ENCODE peak calls at places on chromosomes 13 and 19, in four cellular contexts. S is endothelial cell of umbilical vein, F is prostate gland, W is sigmoid colon. N is an unnamed sample.

GRCh38 chr13:32804673-32805260 is 211.5 kb upstream of the KL start:
- DNase-seq in S (no peak), F (no peak), W (no peak), N (no peak)

GRCh38 chr19:16449330-16449961 is 22.3 kb downstream of the EPS15L1 start:
- DNase-seq in S (no peak), F (no peak), W (no peak), N (no peak)

GRCh38 chr19:17246681-17247425 is 1.1 kb upstream of the NR2F6 start:
- DNase-seq in S (no peak), F (no peak), W (no peak), N (no peak)

GRCh38 chr13:99442273-99442895 is 58.9 kb upstream of the TM9SF2 start:
- DNase-seq in S (peak), F (peak), W (no peak), N (no peak)

GRCh38 chr13:60146491-60146890 is 17.2 kb downstream of the DIAPH3 start:
- DNase-seq in S (peak), F (no peak), W (no peak), N (no peak)

GRCh38 chr19:49880162-49880869 is 2.8 kb downstream of the TBC1D17 start:
- DNase-seq in S (no peak), F (no peak), W (no peak), N (no peak)

GRCh38 chr13:80010286-80010831 is 330.6 kb downstream of the SPRY2 start:
- DNase-seq in S (no peak), F (no peak), W (no peak), N (no peak)

GRCh38 chr13:40566811-40567210 is 99.6 kb downstream of the FOXO1 start:
- DNase-seq in S (no peak), F (no peak), W (no peak), N (no peak)

GRCh38 chr13:78241278-78241919 is 322.8 kb upstream of the EDNRB start:
- DNase-seq in S (peak), F (no peak), W (no peak), N (no peak)

GRCh38 chr19:17847538-17848366 is at the start of gene JAK3:
- DNase-seq in S (peak), F (no peak), W (no peak), N (peak)

GRCh38 chr13:46964789-46965527 is 68.1 kb upstream of the HTR2A start:
- DNase-seq in S (no peak), F (no peak), W (no peak), N (no peak)

GRCh38 chr19:3034845-3035541 is 5.9 kb upstream of the TLE2 start:
- DNase-seq in S (no peak), F (peak), W (peak), N (no peak)

GRCh38 chr19:19460761-19461265 is 54.5 kb downstream of the TSSK6 start:
- DNase-seq in S (peak), F (no peak), W (peak), N (no peak)

GRCh38 chr13:104833221-104833620 is 1702.2 kb downstream of the EFNB2 start:
- DNase-seq in S (no peak), F (no peak), W (no peak), N (no peak)

GRCh38 chr13:95641961-95642621 is 2.4 kb downstream of the DZIP1 start:
- DNase-seq in S (peak), F (no peak), W (peak), N (no peak)

GRCh38 chr13:28558126-28558525 is 63.2 kb upstream of the FLT1 start:
- DNase-seq in S (peak), F (no peak), W (no peak), N (no peak)
- TF ChIP-seq POLR2A in S (no peak), F (no peak), W (no peak), N (no peak)

GRCh38 chr19:55408320-55408836 is 790 bp upstream of the UBE2S start:
- DNase-seq in S (no peak), F (no peak), W (no peak), N (no peak)

GRCh38 chr19:55406869-55407624 is 541 bp downstream of the UBE2S start:
- DNase-seq in S (peak), F (no peak), W (no peak), N (peak)

GRCh38 chr19:55407625-55408319 is at the start of gene UBE2S:
- DNase-seq in S (peak), F (peak), W (peak), N (peak)

GRCh38 chr19:55405638-55406037 is 1.9 kb downstream of the UBE2S start:
- DNase-seq in S (no peak), F (no peak), W (no peak), N (no peak)

GRCh38 chr19:55406091-55406868 is 1.3 kb downstream of the UBE2S start:
- DNase-seq in S (no peak), F (no peak), W (no peak), N (no peak)
- TF ChIP-seq POLR2AphosphoS5 in S (no peak), F (no peak), W (no peak), N (no peak)

DNA sequence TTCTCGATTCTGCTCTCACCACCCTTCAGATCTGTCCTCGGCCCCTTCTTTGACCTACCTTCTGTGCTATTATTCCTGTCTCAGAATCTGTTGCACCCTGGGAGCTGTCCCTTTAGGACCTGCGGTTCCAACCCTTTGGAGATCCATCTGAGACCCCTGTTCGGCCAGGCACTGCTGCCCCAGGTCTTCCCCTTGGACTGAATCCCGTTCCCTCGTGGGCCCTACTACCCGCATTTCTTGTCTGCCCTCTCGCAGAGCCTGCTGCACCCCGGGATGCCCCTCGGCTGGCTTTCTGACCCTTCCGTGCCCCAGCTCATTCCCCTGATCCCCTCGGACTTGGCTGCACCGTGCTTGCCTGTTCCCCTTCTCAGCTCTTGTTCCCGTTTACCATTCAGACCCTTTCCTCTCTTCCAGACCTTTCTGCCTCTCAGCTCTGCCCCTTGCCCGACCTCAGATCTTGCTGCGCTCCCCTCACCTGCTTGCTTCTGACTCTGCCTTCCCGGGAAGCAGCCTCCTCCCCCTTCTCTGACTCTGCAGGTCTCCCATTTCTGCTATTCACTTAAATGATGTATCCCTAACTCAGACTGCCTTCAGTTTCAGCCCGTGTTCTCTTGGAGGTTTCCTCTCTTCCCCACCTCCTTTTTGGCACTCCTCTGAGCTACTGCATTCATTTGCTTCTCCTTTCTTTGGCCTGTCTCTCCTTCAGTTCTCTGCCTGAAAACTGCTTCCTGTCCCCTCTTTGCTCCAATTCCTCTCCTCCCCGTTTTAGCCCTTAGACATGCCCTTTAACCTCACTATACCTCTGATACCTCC is 1.1 kb downstream of the ARHGAP35 start:
- DNase-seq in S (peak), F (no peak), W (peak), N (no peak)
- TF ChIP-seq POLR2A in S (no peak), F (no peak), W (no peak), N (no peak)

DNA sequence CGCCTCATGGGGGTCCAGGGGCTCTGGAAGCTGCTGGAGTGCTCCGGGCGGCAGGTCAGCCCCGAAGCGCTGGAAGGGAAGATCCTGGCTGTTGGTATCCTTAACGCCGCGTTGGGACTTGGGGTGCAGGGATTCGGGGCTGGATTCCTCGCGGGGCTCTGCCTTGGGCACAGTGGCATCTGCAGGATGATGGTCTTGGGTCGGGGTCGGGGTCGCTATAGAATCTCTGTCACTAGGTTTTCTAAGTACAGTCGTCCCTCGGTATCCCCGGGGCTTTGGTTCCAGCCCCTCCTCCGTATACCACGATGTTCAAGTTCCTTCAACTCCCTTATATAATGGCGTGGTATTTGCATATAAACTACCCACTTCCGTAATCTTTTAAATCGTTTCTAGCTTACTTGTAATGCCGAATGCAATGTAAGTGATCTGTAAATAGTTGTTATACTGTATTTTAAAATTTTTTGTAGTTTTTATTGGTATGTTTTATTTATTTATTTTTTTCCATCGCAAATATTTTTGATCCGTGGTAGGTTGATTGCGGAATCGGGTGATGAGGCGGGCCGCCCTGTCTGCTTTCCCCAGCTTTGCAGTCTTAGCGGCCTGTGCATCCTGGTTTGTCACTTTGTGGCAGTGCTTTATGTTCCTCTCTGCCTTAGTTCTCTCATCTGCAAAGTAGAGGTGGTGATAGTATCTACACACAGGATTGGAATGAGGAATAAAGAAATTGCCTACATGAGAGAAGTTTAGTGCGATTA is 606 bp downstream of the ERCC5 start:
- DNase-seq in S (peak), F (peak), W (peak), N (no peak)
- TF ChIP-seq POLR2AphosphoS5 in S (no peak), F (peak), W (no peak), N (peak)

GRCh38 chr19:13774217-13775191 is at the start of gene C19orf53:
- DNase-seq in S (peak), F (peak), W (peak), N (peak)
- TF ChIP-seq POLR2A in S (peak), F (peak), W (peak), N (peak)

DNA sequence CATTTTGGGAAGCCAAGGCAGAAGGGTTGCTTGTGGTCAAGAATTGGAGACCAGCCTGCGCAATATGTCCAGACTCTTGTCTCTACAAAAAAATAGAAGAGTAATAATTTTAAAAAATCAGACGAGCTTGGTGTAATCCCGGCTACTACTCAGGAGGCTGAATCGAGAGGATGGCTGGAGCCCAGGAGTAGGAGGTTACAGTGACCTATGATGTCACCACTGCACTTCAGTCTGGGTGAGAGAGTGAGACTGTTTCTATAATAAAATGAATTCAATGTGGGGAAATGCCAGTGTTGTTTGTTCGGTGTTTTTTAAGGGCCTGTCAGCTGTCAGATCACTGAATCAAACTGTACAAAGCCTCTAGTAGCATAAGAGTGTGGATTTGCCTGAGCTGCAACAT is 1.2 kb upstream of the FBXL3 start:
- DNase-seq in S (peak), F (no peak), W (no peak), N (no peak)
- TF ChIP-seq POLR2AphosphoS5 in S (no peak), F (no peak), W (no peak), N (no peak)

GRCh38 chr19:21141787-21142464 is at the start of gene ZNF431:
- DNase-seq in S (peak), F (peak), W (peak), N (peak)
- TF ChIP-seq POLR2A in S (peak), F (peak), W (peak), N (peak)

DNA sequence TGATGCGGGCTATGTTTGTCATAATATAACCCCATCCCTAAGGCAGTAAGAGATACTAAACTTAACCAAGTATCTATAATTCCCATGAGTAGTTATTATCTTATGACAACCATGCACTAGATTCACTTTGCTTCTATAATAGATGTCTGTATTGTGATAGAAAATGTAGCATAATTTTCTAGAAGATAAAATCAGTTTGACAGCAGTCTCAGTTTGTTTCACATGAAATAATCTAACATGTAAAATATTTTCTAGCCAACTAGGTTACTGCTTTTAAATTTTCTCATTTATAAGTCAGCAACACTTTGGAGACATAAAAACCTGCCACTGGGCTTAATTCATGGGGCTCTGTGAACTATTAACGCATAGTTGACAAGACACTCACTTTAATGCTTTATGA is 1410.7 kb upstream of the ATXN8OS start:
- DNase-seq in S (no peak), F (no peak), W (no peak), N (no peak)
- TF ChIP-seq POLR2AphosphoS5 in S (no peak), F (no peak), W (no peak), N (no peak)

GRCh38 chr19:8811315-8812172 is 20.6 kb downstream of the ZNF558 start:
- DNase-seq in S (no peak), F (no peak), W (no peak), N (no peak)

GRCh38 chr19:8815780-8816179 is 16.3 kb downstream of the ZNF558 start:
- DNase-seq in S (no peak), F (no peak), W (no peak), N (no peak)

GRCh38 chr19:8814176-8814575 is 17.9 kb downstream of the ZNF558 start:
- DNase-seq in S (no peak), F (no peak), W (no peak), N (no peak)
- TF ChIP-seq POLR2A in S (no peak), F (no peak), W (no peak), N (no peak)

DNA sequence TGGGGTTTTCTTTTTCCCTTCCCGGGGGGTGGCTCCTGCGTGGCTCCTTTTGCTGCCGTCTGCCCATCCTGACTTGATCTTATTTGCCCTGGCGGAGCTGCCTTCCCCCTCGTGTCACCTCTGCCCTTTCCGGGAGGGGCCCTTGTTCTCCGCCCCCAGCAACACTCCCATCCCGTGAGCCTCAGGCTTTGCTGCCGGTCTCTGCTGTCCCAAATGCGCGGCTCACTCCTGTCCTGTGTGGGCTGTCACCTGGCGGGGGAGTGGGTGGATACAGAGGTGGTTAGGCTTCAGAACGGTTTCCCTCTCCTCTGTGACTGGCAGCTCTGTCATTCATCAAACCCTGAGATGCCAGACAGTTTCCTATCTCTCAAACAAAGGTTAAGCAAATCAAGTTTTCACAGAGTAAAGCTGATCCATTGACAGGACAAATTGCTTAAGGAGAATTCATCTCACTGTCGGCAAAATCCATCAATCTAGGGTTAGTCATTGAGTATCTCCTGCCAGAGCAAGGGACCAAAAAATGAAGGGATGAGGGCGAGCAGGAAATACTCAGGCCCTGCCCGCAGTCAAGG is 84.0 kb downstream of the ANKRD10 start:
- DNase-seq in S (no peak), F (no peak), W (no peak), N (no peak)
- TF ChIP-seq POLR2AphosphoS5 in S (no peak), F (no peak), W (no peak), N (no peak)